ENCODE peak calls at places on chromosomes 6 and 20, in four cellular contexts. One of them, this sample, is unnamed.

GRCh38 chr6:118770112-118770788 is 118.9 kb upstream of the CEP85L start:
- DNase-seq in Kasumi-1: no peak
- DNase-seq in right cardiac atrium: no peak
- DNase-seq in stimulated activated CD8-positive, alpha-beta memory T cell treated with anti-CD3 and anti-CD28 coated beads, Interleukin-2, amount 100 ng/mL, for 1 hour: no peak
- DNase-seq in this sample: no peak

GRCh38 chr20:49787371-49788357 is 25.0 kb upstream of the SLC9A8 start:
- DNase-seq in right cardiac atrium: no peak
- DNase-seq in stimulated activated CD8-positive, alpha-beta memory T cell treated with anti-CD3 and anti-CD28 coated beads, Interleukin-2, amount 100 ng/mL, for 1 hour: no peak
- DNase-seq in Kasumi-1: no peak
- DNase-seq in this sample: no peak

GRCh38 chr20:53582574-53583351 is 10.9 kb downstream of the ZNF217 start:
- DNase-seq in stimulated activated CD8-positive, alpha-beta memory T cell treated with anti-CD3 and anti-CD28 coated beads, Interleukin-2, amount 100 ng/mL, for 1 hour: no peak
- DNase-seq in right cardiac atrium: peak
- DNase-seq in Kasumi-1: no peak
- DNase-seq in this sample: peak

GRCh38 chr6:70299456-70299855 is 3.4 kb downstream of the COL9A1 start:
- DNase-seq in right cardiac atrium: no peak
- DNase-seq in Kasumi-1: peak
- DNase-seq in stimulated activated CD8-positive, alpha-beta memory T cell treated with anti-CD3 and anti-CD28 coated beads, Interleukin-2, amount 100 ng/mL, for 1 hour: no peak
- DNase-seq in this sample: no peak

GRCh38 chr6:22794844-22795243 is 225.5 kb downstream of the HDGFL1 start:
- DNase-seq in Kasumi-1: no peak
- DNase-seq in right cardiac atrium: no peak
- DNase-seq in stimulated activated CD8-positive, alpha-beta memory T cell treated with anti-CD3 and anti-CD28 coated beads, Interleukin-2, amount 100 ng/mL, for 1 hour: no peak
- DNase-seq in this sample: no peak

GRCh38 chr6:162727347-162728176 is at the start of the genes PACRG and PRKN:
- DNase-seq in right cardiac atrium: peak
- DNase-seq in Kasumi-1: peak
- DNase-seq in stimulated activated CD8-positive, alpha-beta memory T cell treated with anti-CD3 and anti-CD28 coated beads, Interleukin-2, amount 100 ng/mL, for 1 hour: peak
- DNase-seq in this sample: peak

GRCh38 chr6:146354451-146354850 is 189.2 kb upstream of the RAB32 start:
- DNase-seq in right cardiac atrium: no peak
- DNase-seq in Kasumi-1: no peak
- DNase-seq in stimulated activated CD8-positive, alpha-beta memory T cell treated with anti-CD3 and anti-CD28 coated beads, Interleukin-2, amount 100 ng/mL, for 1 hour: no peak
- DNase-seq in this sample: no peak

GRCh38 chr20:31860431-31861345 is 9.6 kb downstream of the DUSP15 start:
- DNase-seq in stimulated activated CD8-positive, alpha-beta memory T cell treated with anti-CD3 and anti-CD28 coated beads, Interleukin-2, amount 100 ng/mL, for 1 hour: no peak
- DNase-seq in Kasumi-1: no peak
- DNase-seq in right cardiac atrium: peak
- DNase-seq in this sample: no peak

GRCh38 chr6:150492941-150493340 is 106.7 kb upstream of the PLEKHG1 start:
- DNase-seq in stimulated activated CD8-positive, alpha-beta memory T cell treated with anti-CD3 and anti-CD28 coated beads, Interleukin-2, amount 100 ng/mL, for 1 hour: no peak
- DNase-seq in right cardiac atrium: no peak
- DNase-seq in Kasumi-1: no peak
- DNase-seq in this sample: no peak

GRCh38 chr6:122484760-122485159 is 13.2 kb upstream of the SERINC1 start:
- DNase-seq in Kasumi-1: peak
- DNase-seq in stimulated activated CD8-positive, alpha-beta memory T cell treated with anti-CD3 and anti-CD28 coated beads, Interleukin-2, amount 100 ng/mL, for 1 hour: no peak
- DNase-seq in right cardiac atrium: no peak
- DNase-seq in this sample: no peak

GRCh38 chr6:39362487-39362865 is 40.0 kb upstream of the KCNK16 start:
- DNase-seq in stimulated activated CD8-positive, alpha-beta memory T cell treated with anti-CD3 and anti-CD28 coated beads, Interleukin-2, amount 100 ng/mL, for 1 hour: no peak
- DNase-seq in right cardiac atrium: no peak
- DNase-seq in Kasumi-1: peak
- DNase-seq in this sample: no peak

GRCh38 chr6:146946559-146946958 is 257.7 kb upstream of the STXBP5 start:
- DNase-seq in Kasumi-1: no peak
- DNase-seq in stimulated activated CD8-positive, alpha-beta memory T cell treated with anti-CD3 and anti-CD28 coated beads, Interleukin-2, amount 100 ng/mL, for 1 hour: no peak
- DNase-seq in right cardiac atrium: no peak
- DNase-seq in this sample: no peak

GRCh38 chr20:5153152-5153467 is 26.3 kb downstream of the CDS2 start:
- DNase-seq in right cardiac atrium: no peak
- DNase-seq in Kasumi-1: no peak
- DNase-seq in stimulated activated CD8-positive, alpha-beta memory T cell treated with anti-CD3 and anti-CD28 coated beads, Interleukin-2, amount 100 ng/mL, for 1 hour: no peak
- DNase-seq in this sample: no peak

GRCh38 chr6:169255643-169256042 is 2.0 kb upstream of the THBS2 start:
- DNase-seq in Kasumi-1: no peak
- DNase-seq in stimulated activated CD8-positive, alpha-beta memory T cell treated with anti-CD3 and anti-CD28 coated beads, Interleukin-2, amount 100 ng/mL, for 1 hour: no peak
- DNase-seq in right cardiac atrium: no peak
- DNase-seq in this sample: no peak

GRCh38 chr6:129111853-129112252 is 228.9 kb downstream of the LAMA2 start:
- DNase-seq in Kasumi-1: no peak
- DNase-seq in right cardiac atrium: no peak
- DNase-seq in stimulated activated CD8-positive, alpha-beta memory T cell treated with anti-CD3 and anti-CD28 coated beads, Interleukin-2, amount 100 ng/mL, for 1 hour: no peak
- DNase-seq in this sample: no peak

GRCh38 chr20:21607971-21608735 is 94.3 kb upstream of the NKX2-2 start:
- DNase-seq in stimulated activated CD8-positive, alpha-beta memory T cell treated with anti-CD3 and anti-CD28 coated beads, Interleukin-2, amount 100 ng/mL, for 1 hour: no peak
- DNase-seq in Kasumi-1: no peak
- DNase-seq in right cardiac atrium: peak
- DNase-seq in this sample: no peak

GRCh38 chr6:164812706-164813105 is 496.7 kb downstream of the C6orf118 start:
- DNase-seq in stimulated activated CD8-positive, alpha-beta memory T cell treated with anti-CD3 and anti-CD28 coated beads, Interleukin-2, amount 100 ng/mL, for 1 hour: no peak
- DNase-seq in right cardiac atrium: no peak
- DNase-seq in Kasumi-1: no peak
- DNase-seq in this sample: no peak

GRCh38 chr6:99602519-99603420 is 3.9 kb upstream of the PRDM13 start:
- DNase-seq in Kasumi-1: no peak
- DNase-seq in stimulated activated CD8-positive, alpha-beta memory T cell treated with anti-CD3 and anti-CD28 coated beads, Interleukin-2, amount 100 ng/mL, for 1 hour: no peak
- DNase-seq in right cardiac atrium: no peak
- DNase-seq in this sample: no peak

GRCh38 chr20:10511507-10512231 is 76.6 kb downstream of the SLX4IP start:
- DNase-seq in right cardiac atrium: peak
- DNase-seq in stimulated activated CD8-positive, alpha-beta memory T cell treated with anti-CD3 and anti-CD28 coated beads, Interleukin-2, amount 100 ng/mL, for 1 hour: peak
- DNase-seq in Kasumi-1: peak
- DNase-seq in this sample: peak

GRCh38 chr20:52806918-52807317 is 165.2 kb upstream of the TSHZ2 start:
- DNase-seq in stimulated activated CD8-positive, alpha-beta memory T cell treated with anti-CD3 and anti-CD28 coated beads, Interleukin-2, amount 100 ng/mL, for 1 hour: no peak
- DNase-seq in right cardiac atrium: no peak
- DNase-seq in Kasumi-1: no peak
- DNase-seq in this sample: no peak

GRCh38 chr6:108166664-108167448 is 1.0 kb downstream of the NR2E1 start:
- DNase-seq in stimulated activated CD8-positive, alpha-beta memory T cell treated with anti-CD3 and anti-CD28 coated beads, Interleukin-2, amount 100 ng/mL, for 1 hour: no peak
- DNase-seq in right cardiac atrium: no peak
- DNase-seq in Kasumi-1: no peak
- DNase-seq in this sample: no peak

GRCh38 chr6:132715204-132715603 is 1.3 kb upstream of the VNN1 start:
- DNase-seq in stimulated activated CD8-positive, alpha-beta memory T cell treated with anti-CD3 and anti-CD28 coated beads, Interleukin-2, amount 100 ng/mL, for 1 hour: no peak
- DNase-seq in Kasumi-1: no peak
- DNase-seq in right cardiac atrium: peak
- DNase-seq in this sample: no peak

GRCh38 chr6:1202201-1202600 is 109.7 kb upstream of the FOXQ1 start:
- DNase-seq in stimulated activated CD8-positive, alpha-beta memory T cell treated with anti-CD3 and anti-CD28 coated beads, Interleukin-2, amount 100 ng/mL, for 1 hour: no peak
- DNase-seq in right cardiac atrium: no peak
- DNase-seq in Kasumi-1: no peak
- DNase-seq in this sample: no peak

GRCh38 chr20:3560162-3560561 is 89.3 kb downstream of the ATRN start:
- DNase-seq in right cardiac atrium: no peak
- DNase-seq in stimulated activated CD8-positive, alpha-beta memory T cell treated with anti-CD3 and anti-CD28 coated beads, Interleukin-2, amount 100 ng/mL, for 1 hour: no peak
- DNase-seq in Kasumi-1: no peak
- DNase-seq in this sample: no peak

GRCh38 chr6:136655251-136656014 is 105.2 kb upstream of the MAP7 start:
- DNase-seq in Kasumi-1: no peak
- DNase-seq in stimulated activated CD8-positive, alpha-beta memory T cell treated with anti-CD3 and anti-CD28 coated beads, Interleukin-2, amount 100 ng/mL, for 1 hour: no peak
- DNase-seq in right cardiac atrium: no peak
- DNase-seq in this sample: no peak

GRCh38 chr6:16486661-16487060 is 248.3 kb downstream of the GMPR start:
- DNase-seq in right cardiac atrium: no peak
- DNase-seq in stimulated activated CD8-positive, alpha-beta memory T cell treated with anti-CD3 and anti-CD28 coated beads, Interleukin-2, amount 100 ng/mL, for 1 hour: peak
- DNase-seq in Kasumi-1: no peak
- DNase-seq in this sample: no peak

GRCh38 chr6:149474108-149474935 is 10.5 kb downstream of the ZC3H12D start:
- DNase-seq in Kasumi-1: no peak
- DNase-seq in stimulated activated CD8-positive, alpha-beta memory T cell treated with anti-CD3 and anti-CD28 coated beads, Interleukin-2, amount 100 ng/mL, for 1 hour: no peak
- DNase-seq in right cardiac atrium: no peak
- DNase-seq in this sample: no peak

GRCh38 chr6:169139179-169139971 is 114.3 kb downstream of the THBS2 start:
- DNase-seq in right cardiac atrium: no peak
- DNase-seq in Kasumi-1: no peak
- DNase-seq in stimulated activated CD8-positive, alpha-beta memory T cell treated with anti-CD3 and anti-CD28 coated beads, Interleukin-2, amount 100 ng/mL, for 1 hour: no peak
- DNase-seq in this sample: no peak

GRCh38 chr6:167165887-167166471 is 8.2 kb upstream of the GPR31 start:
- DNase-seq in stimulated activated CD8-positive, alpha-beta memory T cell treated with anti-CD3 and anti-CD28 coated beads, Interleukin-2, amount 100 ng/mL, for 1 hour: no peak
- DNase-seq in right cardiac atrium: no peak
- DNase-seq in Kasumi-1: no peak
- DNase-seq in this sample: no peak

GRCh38 chr20:41139227-41140093 is 2.1 kb downstream of the PLCG1 start:
- DNase-seq in Kasumi-1: no peak
- DNase-seq in stimulated activated CD8-positive, alpha-beta memory T cell treated with anti-CD3 and anti-CD28 coated beads, Interleukin-2, amount 100 ng/mL, for 1 hour: no peak
- DNase-seq in right cardiac atrium: no peak
- DNase-seq in this sample: peak

GRCh38 chr6:42211726-42212125 is 5.9 kb downstream of the MRPS10 start:
- DNase-seq in right cardiac atrium: no peak
- DNase-seq in stimulated activated CD8-positive, alpha-beta memory T cell treated with anti-CD3 and anti-CD28 coated beads, Interleukin-2, amount 100 ng/mL, for 1 hour: no peak
- DNase-seq in Kasumi-1: no peak
- DNase-seq in this sample: no peak

GRCh38 chr6:156031516-156031915 is 575.9 kb upstream of the NOX3 start:
- DNase-seq in right cardiac atrium: no peak
- DNase-seq in Kasumi-1: no peak
- DNase-seq in stimulated activated CD8-positive, alpha-beta memory T cell treated with anti-CD3 and anti-CD28 coated beads, Interleukin-2, amount 100 ng/mL, for 1 hour: no peak
- DNase-seq in this sample: no peak

GRCh38 chr6:143449731-143450452 is 603 bp downstream of the ADAT2 start:
- DNase-seq in Kasumi-1: peak
- DNase-seq in right cardiac atrium: peak
- DNase-seq in stimulated activated CD8-positive, alpha-beta memory T cell treated with anti-CD3 and anti-CD28 coated beads, Interleukin-2, amount 100 ng/mL, for 1 hour: peak
- DNase-seq in this sample: peak

GRCh38 chr20:38633577-38634093 is 32.0 kb downstream of the ARHGAP40 start:
- DNase-seq in right cardiac atrium: peak
- DNase-seq in Kasumi-1: peak
- DNase-seq in stimulated activated CD8-positive, alpha-beta memory T cell treated with anti-CD3 and anti-CD28 coated beads, Interleukin-2, amount 100 ng/mL, for 1 hour: peak
- DNase-seq in this sample: peak

GRCh38 chr6:27478141-27478705 is 5.3 kb upstream of the ZNF184 start:
- DNase-seq in Kasumi-1: peak
- DNase-seq in stimulated activated CD8-positive, alpha-beta memory T cell treated with anti-CD3 and anti-CD28 coated beads, Interleukin-2, amount 100 ng/mL, for 1 hour: no peak
- DNase-seq in right cardiac atrium: no peak
- DNase-seq in this sample: peak